ENCODE peak calls at places on chromosomes 13 and 19, in seven cellular contexts. C, G, D, L, F, U and J are unnamed samples.

GRCh38 chr19:30645946-30646577 is 273.9 kb downstream of the ZNF536 start:
- DNase-seq in G (no peak), C (no peak), L (no peak), U (no peak), F (no peak), D (no peak), J (no peak)

GRCh38 chr19:16462757-16463250 is 9.0 kb downstream of the EPS15L1 start:
- DNase-seq in F (peak; percentile 71), U (no peak), L (no peak), G (no peak), D (no peak), C (peak; percentile 56), J (no peak)

GRCh38 chr19:48133094-48133493 is 22.5 kb upstream of the PLA2G4C start:
- DNase-seq in D (no peak), U (no peak), L (no peak), F (no peak), C (no peak), G (no peak), J (no peak)

GRCh38 chr13:99955747-99956472 is 15.7 kb downstream of the ZIC5 start:
- DNase-seq in U (peak; percentile 27), C (peak; percentile 43), G (no peak), F (peak; percentile 40), L (no peak), D (peak; percentile 55), J (no peak)

GRCh38 chr13:29905845-29906244 is 55.4 kb upstream of the UBL3 start:
- DNase-seq in U (peak; percentile 57), G (peak; percentile 56), C (peak; percentile 68), F (no peak), L (no peak), D (no peak), J (no peak)

GRCh38 chr13:97121894-97122293 is 100.2 kb upstream of the MBNL2 start:
- DNase-seq in L (no peak), G (no peak), U (peak; percentile 33), F (no peak), D (no peak), C (no peak), J (no peak)

GRCh38 chr19:10979950-10980349 is 19.1 kb downstream of the SMARCA4 start:
- DNase-seq in F (no peak), C (no peak), G (no peak), D (no peak), L (no peak), U (no peak), J (peak; percentile 54)

GRCh38 chr19:38023245-38023644 is 116.2 kb downstream of the SIPA1L3 start:
- DNase-seq in G (no peak), D (no peak), U (peak; percentile 64), F (no peak), L (no peak), C (peak; percentile 69), J (no peak)

GRCh38 chr13:47594833-47595232 is 406.2 kb downstream of the SUCLA2 start:
- DNase-seq in U (peak; percentile 21), G (no peak), F (no peak), C (peak; percentile 38), L (no peak), D (peak; percentile 87), J (peak; percentile 22)

GRCh38 chr19:38263696-38264485 is 482 bp upstream of the SPINT2 start:
- DNase-seq in D (no peak), L (no peak), F (no peak), U (peak; percentile 53), G (peak; percentile 91), C (no peak), J (peak; percentile 23)

GRCh38 chr19:33290082-33290815 is 12.1 kb downstream of the CEBPA start:
- DNase-seq in G (no peak), D (no peak), C (no peak), U (no peak), L (no peak), F (no peak), J (no peak)

GRCh38 chr13:104014803-104015645 is 948.8 kb upstream of the SLC10A2 start:
- DNase-seq in L (no peak), F (no peak), G (no peak), D (no peak), C (peak; percentile 18), U (peak; percentile 86), J (no peak)

GRCh38 chr13:113427562-113428468 is 25.5 kb downstream of the ADPRHL1 start:
- DNase-seq in L (no peak), D (peak; percentile 91), F (no peak), U (no peak), C (peak; percentile 31), G (no peak), J (no peak)

GRCh38 chr19:39402417-39403297 is 4.0 kb upstream of the ZFP36 start:
- DNase-seq in U (peak; percentile 97), C (peak; percentile 94), L (peak; percentile 73), F (peak; percentile 97), G (peak; percentile 94), D (peak; percentile 81), J (peak; percentile 72)

GRCh38 chr19:17751103-17751911 is at the start of gene FCHO1:
- DNase-seq in U (no peak), C (no peak), L (no peak), G (no peak), D (no peak), F (no peak), J (peak; percentile 84)

DNA sequence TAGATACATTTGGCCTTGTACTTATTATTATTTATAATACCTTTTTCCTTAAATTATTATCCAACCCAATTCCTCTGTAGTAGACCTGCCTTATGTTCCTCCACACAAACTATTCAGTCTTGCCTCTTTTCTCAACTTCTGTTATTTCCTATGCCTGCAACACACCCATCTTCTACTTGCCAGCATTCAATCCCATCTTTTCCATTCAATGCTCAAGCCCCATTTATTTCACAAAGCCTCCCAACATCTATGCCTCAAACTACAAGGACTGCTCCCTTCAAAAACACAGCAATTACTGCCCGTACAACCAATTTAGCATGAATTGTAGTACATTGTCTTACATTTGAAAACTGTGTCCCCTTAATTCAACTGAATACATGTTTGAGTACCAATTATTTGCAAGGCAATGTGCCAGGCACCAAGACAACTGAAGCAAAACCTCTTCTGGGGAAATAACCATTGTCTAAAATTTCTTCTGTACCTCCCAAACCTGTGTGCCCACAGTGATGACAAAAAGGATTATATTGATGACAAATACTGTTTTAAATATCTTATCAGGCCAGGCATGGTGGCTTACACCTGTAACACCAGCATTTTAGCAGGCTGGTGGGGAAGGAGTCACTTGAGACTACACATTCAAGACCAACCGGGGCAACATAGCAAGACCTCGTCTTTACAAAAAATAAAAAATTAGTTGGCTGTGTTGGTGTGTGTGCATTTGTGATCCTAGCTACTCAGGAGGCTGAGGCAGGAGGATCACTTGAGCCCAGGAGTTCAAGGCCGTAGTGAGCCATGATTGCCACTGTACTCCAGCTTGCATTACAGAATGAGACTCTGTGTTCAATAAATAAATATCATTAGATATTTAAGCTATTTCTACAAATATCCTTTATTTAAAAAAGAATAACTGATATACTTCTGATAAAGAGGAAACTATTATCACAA is 35.1 kb downstream of the ELF1 start:
- DNase-seq in U (no peak), C (no peak), F (no peak), G (no peak), L (no peak), D (no peak), J (no peak)
- H3K4me3 ChIP-seq in U (no peak overlapping the region), C (no peak overlapping the region), F (peak overlapping the region; percentile 43), G (no peak overlapping the region), L (no peak overlapping the region), D (no peak overlapping the region), J (peak overlapping the region; percentile 40)

GRCh38 chr13:72537782-72538181 is 189.6 kb downstream of the MZT1 start:
- DNase-seq in L (no peak), F (no peak), D (no peak), C (no peak), G (no peak), U (no peak), J (no peak)

GRCh38 chr13:72535076-72535475 is 192.4 kb downstream of the MZT1 start:
- DNase-seq in F (no peak), L (no peak), D (no peak), C (no peak), U (no peak), G (no peak), J (no peak)

GRCh38 chr13:72539925-72540324 is 187.5 kb downstream of the MZT1 start:
- DNase-seq in C (no peak), U (no peak), G (no peak), L (no peak), D (no peak), F (no peak), J (no peak)

GRCh38 chr13:72537400-72537780 is 190.0 kb downstream of the MZT1 start:
- DNase-seq in F (no peak), U (no peak), C (no peak), G (no peak), L (no peak), D (no peak), J (no peak)

DNA sequence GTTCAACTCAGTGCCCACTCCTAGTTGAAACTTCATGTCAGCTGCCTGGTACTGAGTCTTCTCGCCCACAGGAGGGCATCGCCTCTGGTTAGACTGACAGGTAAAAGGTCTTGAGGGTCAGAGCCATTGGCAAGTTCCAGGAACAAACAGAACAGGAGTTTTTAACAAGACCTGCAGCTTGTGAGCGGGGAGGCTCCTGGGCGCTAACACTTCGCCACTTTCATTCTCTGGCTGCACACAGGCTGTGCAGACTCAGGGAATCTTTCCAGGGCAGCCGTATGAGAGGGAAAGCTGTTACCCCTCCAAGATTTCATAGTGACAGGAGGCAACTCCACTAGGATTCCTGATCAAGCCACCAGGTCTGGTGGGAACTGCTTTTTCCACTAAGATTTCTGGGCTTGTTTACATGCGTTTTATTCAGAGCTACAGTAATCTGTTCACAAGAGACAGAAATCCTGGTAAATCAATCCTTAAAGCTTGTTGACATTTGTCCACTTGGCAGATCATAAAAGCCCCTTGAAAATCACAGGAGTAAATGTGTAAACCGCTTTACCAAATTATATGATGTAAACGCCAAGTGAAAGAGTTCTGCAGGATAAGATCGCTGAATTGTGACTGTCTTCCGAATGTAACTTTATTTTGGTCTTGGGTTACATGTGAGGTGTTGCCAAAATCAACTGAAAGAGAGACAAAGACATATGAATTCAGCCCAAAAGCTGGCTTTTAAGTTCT is 190.6 kb downstream of the MZT1 start:
- DNase-seq in L (no peak), U (no peak), C (no peak), G (no peak), D (no peak), F (no peak), J (no peak)
- H3K4me3 ChIP-seq in L (no peak overlapping the region), U (no peak overlapping the region), C (no peak overlapping the region), G (no peak overlapping the region), D (no peak overlapping the region), F (no peak overlapping the region), J (no peak overlapping the region)

GRCh38 chr19:18939163-18939562 is 1.9 kb downstream of the HOMER3 start:
- DNase-seq in F (no peak), U (no peak), L (no peak), C (no peak), D (no peak), G (no peak), J (no peak)
- H3K4me3 ChIP-seq in F (peak overlapping the region; percentile 89), U (peak overlapping the region; percentile 93), L (peak overlapping the region; percentile 85), C (no peak overlapping the region), D (no peak overlapping the region), G (no peak overlapping the region), J (no peak overlapping the region)

DNA sequence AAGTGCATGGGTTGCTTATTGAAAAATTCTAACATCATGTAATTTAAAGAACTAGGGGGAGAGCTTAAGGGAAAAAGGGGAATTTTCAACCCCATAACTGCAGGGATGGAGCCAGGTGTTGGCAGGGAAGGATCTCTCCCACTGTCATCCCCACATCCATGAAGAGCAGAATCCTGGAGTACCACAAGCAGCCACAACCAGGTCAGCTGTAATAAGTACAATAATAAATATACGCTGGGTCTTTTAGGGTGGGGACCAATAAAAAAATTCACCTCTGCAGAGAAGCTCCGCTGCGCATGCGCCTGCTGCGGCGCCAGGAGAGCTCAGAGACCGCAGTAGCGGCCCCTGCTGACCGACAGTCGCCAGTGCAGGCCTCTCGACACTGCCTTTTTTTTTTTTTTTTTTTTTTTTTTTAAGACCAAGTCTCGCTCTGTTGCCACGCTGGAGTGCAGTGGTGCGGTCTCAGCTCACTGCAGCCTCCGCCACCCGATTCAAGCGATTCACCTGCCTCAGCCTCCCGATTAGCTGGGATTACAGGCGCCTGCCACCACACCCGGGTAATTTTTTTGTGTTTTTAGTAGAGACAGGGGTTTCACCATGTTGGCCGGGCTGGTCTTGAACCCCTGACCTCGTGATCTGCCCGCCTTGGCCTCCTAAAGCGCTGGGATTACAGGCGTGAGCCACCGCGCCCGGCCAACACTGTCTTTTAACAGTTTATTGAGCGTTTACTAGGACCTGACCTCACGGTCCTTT is 2.5 kb upstream of the EEF2 start:
- DNase-seq in F (peak; percentile 87), G (peak; percentile 83), U (peak; percentile 87), L (peak; percentile 48), C (peak; percentile 78), D (peak; percentile 82), J (peak; percentile 84)
- H3K4me3 ChIP-seq in F (peak overlapping the region; percentile 91), G (no peak overlapping the region), U (peak overlapping the region; percentile 33), L (peak overlapping the region; percentile 24), C (peak overlapping the region; percentile 27), D (peak overlapping the region; percentile 98), J (peak overlapping the region; percentile 100)